ENCODE peak calls at places on chromosomes 13 and 19, in four cellular contexts. One of them, this sample, is unnamed.

GRCh38 chr13:30976041-30976440 is 43.6 kb downstream of the TEX26 start:
- DNase-seq in omental fat pad: no peak
- DNase-seq in choroid plexus epithelial cell: peak
- DNase-seq in RWPE1: no peak
- DNase-seq in this sample: no peak

GRCh38 chr19:18507021-18507726 is 14.7 kb downstream of the ELL start:
- DNase-seq in RWPE1: no peak
- DNase-seq in choroid plexus epithelial cell: no peak
- DNase-seq in omental fat pad: no peak
- DNase-seq in this sample: no peak

GRCh38 chr13:47933688-47934011 is 67.4 kb downstream of the SUCLA2 start:
- DNase-seq in choroid plexus epithelial cell: peak
- DNase-seq in RWPE1: no peak
- DNase-seq in omental fat pad: no peak
- DNase-seq in this sample: no peak

GRCh38 chr19:19657397-19657783 is 6.1 kb downstream of the ATP13A1 start:
- DNase-seq in choroid plexus epithelial cell: no peak
- DNase-seq in RWPE1: no peak
- DNase-seq in omental fat pad: no peak
- DNase-seq in this sample: no peak

GRCh38 chr19:46176116-46176860 is 28.2 kb downstream of the IGFL2 start:
- DNase-seq in RWPE1: no peak
- DNase-seq in omental fat pad: no peak
- DNase-seq in choroid plexus epithelial cell: no peak
- DNase-seq in this sample: no peak

GRCh38 chr13:81872581-81872980 is 1531.7 kb upstream of the SPRY2 start:
- DNase-seq in choroid plexus epithelial cell: peak
- DNase-seq in omental fat pad: no peak
- DNase-seq in RWPE1: no peak
- DNase-seq in this sample: no peak

GRCh38 chr19:35142531-35143230 is 374 bp upstream of the FXYD7 start:
- DNase-seq in RWPE1: peak
- DNase-seq in omental fat pad: no peak
- DNase-seq in choroid plexus epithelial cell: peak
- DNase-seq in this sample: no peak

GRCh38 chr13:94112731-94113130 is 366.8 kb downstream of the DCT start:
- DNase-seq in RWPE1: no peak
- DNase-seq in choroid plexus epithelial cell: no peak
- DNase-seq in omental fat pad: no peak
- DNase-seq in this sample: no peak

GRCh38 chr13:100131863-100132574 is 43.1 kb downstream of the PCCA start:
- DNase-seq in choroid plexus epithelial cell: peak
- DNase-seq in RWPE1: peak
- DNase-seq in omental fat pad: no peak
- DNase-seq in this sample: no peak

GRCh38 chr13:76223565-76223964 is 587.4 kb downstream of the LMO7 start:
- DNase-seq in omental fat pad: no peak
- DNase-seq in choroid plexus epithelial cell: no peak
- DNase-seq in RWPE1: no peak
- DNase-seq in this sample: no peak

GRCh38 chr13:113990321-113990837 is 16.5 kb upstream of the C13orf46 start:
- DNase-seq in choroid plexus epithelial cell: no peak
- DNase-seq in omental fat pad: no peak
- DNase-seq in RWPE1: no peak
- DNase-seq in this sample: no peak

GRCh38 chr13:21619633-21620220 is 15.8 kb upstream of the MICU2 start:
- DNase-seq in RWPE1: no peak
- DNase-seq in omental fat pad: no peak
- DNase-seq in choroid plexus epithelial cell: no peak
- DNase-seq in this sample: no peak

GRCh38 chr19:6421075-6422014 is 3.3 kb downstream of the KHSRP start:
- DNase-seq in choroid plexus epithelial cell: no peak
- DNase-seq in RWPE1: no peak
- DNase-seq in omental fat pad: no peak
- DNase-seq in this sample: no peak

GRCh38 chr19:18204394-18205179 is 745 bp upstream of the RAB3A start:
- DNase-seq in omental fat pad: peak
- DNase-seq in RWPE1: peak
- DNase-seq in choroid plexus epithelial cell: no peak
- DNase-seq in this sample: no peak

GRCh38 chr13:113354831-113355610 is 8.9 kb downstream of the GRTP1 start:
- DNase-seq in omental fat pad: no peak
- DNase-seq in RWPE1: no peak
- DNase-seq in choroid plexus epithelial cell: no peak
- DNase-seq in this sample: no peak

GRCh38 chr13:37657134-37657533 is 58.6 kb upstream of the POSTN start:
- DNase-seq in omental fat pad: no peak
- DNase-seq in choroid plexus epithelial cell: peak
- DNase-seq in RWPE1: peak
- DNase-seq in this sample: no peak

GRCh38 chr19:55320844-55321419 is 4.2 kb downstream of the TMEM150B start:
- DNase-seq in choroid plexus epithelial cell: no peak
- DNase-seq in omental fat pad: no peak
- DNase-seq in RWPE1: no peak
- DNase-seq in this sample: no peak

GRCh38 chr19:3743486-3743885 is 18.0 kb downstream of the APBA3 start:
- DNase-seq in omental fat pad: no peak
- DNase-seq in RWPE1: peak
- DNase-seq in choroid plexus epithelial cell: peak
- DNase-seq in this sample: no peak

GRCh38 chr13:112469071-112469745 is 93.1 kb downstream of the SPACA7 start:
- DNase-seq in choroid plexus epithelial cell: no peak
- DNase-seq in RWPE1: no peak
- DNase-seq in omental fat pad: no peak
- DNase-seq in this sample: no peak

GRCh38 chr19:41415154-41415571 is 12.0 kb downstream of the B3GNT8 start:
- DNase-seq in RWPE1: no peak
- DNase-seq in omental fat pad: no peak
- DNase-seq in choroid plexus epithelial cell: no peak
- DNase-seq in this sample: no peak

GRCh38 chr19:53871448-53871847 is 3.8 kb downstream of the MYADM start:
- DNase-seq in RWPE1: no peak
- DNase-seq in omental fat pad: no peak
- DNase-seq in choroid plexus epithelial cell: no peak
- DNase-seq in this sample: no peak

GRCh38 chr19:13146763-13147563 is 3.2 kb downstream of the STX10 start:
- DNase-seq in RWPE1: no peak
- DNase-seq in omental fat pad: peak
- DNase-seq in choroid plexus epithelial cell: peak
- DNase-seq in this sample: no peak

GRCh38 chr19:16615788-16616187 is 12.2 kb downstream of the MED26 start:
- DNase-seq in omental fat pad: no peak
- DNase-seq in RWPE1: no peak
- DNase-seq in choroid plexus epithelial cell: no peak
- DNase-seq in this sample: no peak

GRCh38 chr19:45558399-45558878 is 26.2 kb downstream of the OPA3 start:
- DNase-seq in omental fat pad: no peak
- DNase-seq in choroid plexus epithelial cell: peak
- DNase-seq in RWPE1: peak
- DNase-seq in this sample: no peak

This sample was measured in ascending aorta.